ENCODE peak calls at places on chromosomes 4 and X, in five cellular contexts. One of them, this sample, is unnamed.
A peak's percentile ranks its signal among the peaks of the same experiment; 100 is the strongest.

GRCh38 chrX:3549442-3549875 is 164.0 kb downstream of the PRKX start:
- DNase-seq in H9: no peak
- DNase-seq in IMR-90: peak; percentile 48
- DNase-seq in neuronal stem cell: no peak
- DNase-seq in trophoblast cell: no peak
- DNase-seq in this sample: no peak

GRCh38 chr4:44679060-44679459 is 840 bp downstream of the GUF1 start:
- DNase-seq in H9: no peak
- DNase-seq in IMR-90: no peak
- DNase-seq in neuronal stem cell: no peak
- DNase-seq in trophoblast cell: no peak
- DNase-seq in this sample: no peak

GRCh38 chr4:46975841-46976551 is 17.4 kb downstream of the GABRA4 start:
- DNase-seq in H9: no peak
- DNase-seq in IMR-90: peak; percentile 31
- DNase-seq in neuronal stem cell: no peak
- DNase-seq in trophoblast cell: no peak
- DNase-seq in this sample: no peak

GRCh38 chr4:15945516-15945915 is 7.0 kb upstream of the FGFBP1 start:
- DNase-seq in H9: no peak
- DNase-seq in IMR-90: no peak
- DNase-seq in neuronal stem cell: no peak
- DNase-seq in trophoblast cell: peak; percentile 85
- DNase-seq in this sample: peak; percentile 77

GRCh38 chr4:186191266-186192067 is at the start of gene CYP4V2:
- DNase-seq in H9: peak; percentile 75
- DNase-seq in IMR-90: peak; percentile 72
- DNase-seq in neuronal stem cell: peak; percentile 69
- DNase-seq in trophoblast cell: peak; percentile 69
- DNase-seq in this sample: peak; percentile 83

GRCh38 chr4:11732155-11732554 is 303.5 kb upstream of the HS3ST1 start:
- DNase-seq in H9: no peak
- DNase-seq in IMR-90: no peak
- DNase-seq in neuronal stem cell: no peak
- DNase-seq in trophoblast cell: no peak
- DNase-seq in this sample: no peak

GRCh38 chrX:134568617-134569016 is 89.7 kb downstream of the PLAC1 start:
- DNase-seq in H9: no peak
- DNase-seq in IMR-90: no peak
- DNase-seq in neuronal stem cell: no peak
- DNase-seq in trophoblast cell: no peak
- DNase-seq in this sample: no peak

GRCh38 chrX:11100281-11101035 is 10.7 kb upstream of the HCCS start:
- DNase-seq in H9: peak; percentile 30
- DNase-seq in IMR-90: peak; percentile 80
- DNase-seq in neuronal stem cell: peak; percentile 31
- DNase-seq in trophoblast cell: peak; percentile 26
- DNase-seq in this sample: peak; percentile 69

GRCh38 chrX:77640702-77641101 is 145.3 kb downstream of the ATRX start:
- DNase-seq in H9: no peak
- DNase-seq in IMR-90: no peak
- DNase-seq in neuronal stem cell: no peak
- DNase-seq in trophoblast cell: no peak
- DNase-seq in this sample: no peak

GRCh38 chr4:73690051-73690744 is 50.2 kb upstream of the CXCL8 start:
- DNase-seq in H9: no peak
- DNase-seq in IMR-90: peak; percentile 76
- DNase-seq in neuronal stem cell: no peak
- DNase-seq in trophoblast cell: no peak
- DNase-seq in this sample: no peak

GRCh38 chr4:6907658-6908191 is 1.9 kb upstream of the TBC1D14 start:
- DNase-seq in H9: peak; percentile 71
- DNase-seq in IMR-90: no peak
- DNase-seq in neuronal stem cell: no peak
- DNase-seq in trophoblast cell: peak; percentile 59
- DNase-seq in this sample: peak; percentile 66

GRCh38 chr4:88697113-88697512 is 516 bp downstream of the NAP1L5 start:
- DNase-seq in H9: no peak
- DNase-seq in IMR-90: peak; percentile 52
- DNase-seq in neuronal stem cell: no peak
- DNase-seq in trophoblast cell: no peak
- DNase-seq in this sample: no peak

GRCh38 chrX:119218198-119218597 is 17.9 kb upstream of the PGRMC1 start:
- DNase-seq in H9: no peak
- DNase-seq in IMR-90: peak; percentile 15
- DNase-seq in neuronal stem cell: no peak
- DNase-seq in trophoblast cell: no peak
- DNase-seq in this sample: no peak

GRCh38 chr4:24657768-24658617 is 73.6 kb upstream of the DHX15 start:
- DNase-seq in H9: no peak
- DNase-seq in IMR-90: peak; percentile 52
- DNase-seq in neuronal stem cell: no peak
- DNase-seq in trophoblast cell: peak; percentile 82
- DNase-seq in this sample: peak; percentile 75

GRCh38 chr4:88291003-88291402 is 6.6 kb upstream of the PPM1K start:
- DNase-seq in H9: no peak
- DNase-seq in IMR-90: peak; percentile 14
- DNase-seq in neuronal stem cell: no peak
- DNase-seq in trophoblast cell: no peak
- DNase-seq in this sample: no peak

GRCh38 chr4:60201052-60201673 is 999.0 kb upstream of the ADGRL3 start:
- DNase-seq in H9: peak; percentile 38
- DNase-seq in IMR-90: peak; percentile 28
- DNase-seq in neuronal stem cell: peak; percentile 54
- DNase-seq in trophoblast cell: peak; percentile 55
- DNase-seq in this sample: peak; percentile 55

GRCh38 chrX:39984191-39984956 is 113.4 kb downstream of the BCOR start:
- DNase-seq in H9: no peak
- DNase-seq in IMR-90: peak; percentile 48
- DNase-seq in neuronal stem cell: no peak
- DNase-seq in trophoblast cell: no peak
- DNase-seq in this sample: no peak

GRCh38 chrX:15564981-15565579 is 35.7 kb downstream of the ACE2 start:
- DNase-seq in H9: peak; percentile 72
- DNase-seq in IMR-90: peak; percentile 44
- DNase-seq in neuronal stem cell: no peak
- DNase-seq in trophoblast cell: peak; percentile 29
- DNase-seq in this sample: peak; percentile 68

GRCh38 chrX:44306336-44306735 is 37.1 kb downstream of the EFHC2 start:
- DNase-seq in H9: no peak
- DNase-seq in IMR-90: peak; percentile 20
- DNase-seq in neuronal stem cell: no peak
- DNase-seq in trophoblast cell: no peak
- DNase-seq in this sample: no peak

GRCh38 chrX:84144281-84144680 is 43.7 kb downstream of the RPS6KA6 start:
- DNase-seq in H9: no peak
- DNase-seq in IMR-90: peak; percentile 47
- DNase-seq in neuronal stem cell: no peak
- DNase-seq in trophoblast cell: no peak
- DNase-seq in this sample: no peak

GRCh38 chrX:128078545-128078944 is 26.3 kb upstream of the ACTRT1 start:
- DNase-seq in H9: no peak
- DNase-seq in IMR-90: no peak
- DNase-seq in neuronal stem cell: no peak
- DNase-seq in trophoblast cell: no peak
- DNase-seq in this sample: peak; percentile 55

GRCh38 chr4:4425696-4426095 is 38.8 kb downstream of the NSG1 start:
- DNase-seq in H9: peak; percentile 24
- DNase-seq in IMR-90: no peak
- DNase-seq in neuronal stem cell: no peak
- DNase-seq in trophoblast cell: no peak
- DNase-seq in this sample: no peak

GRCh38 chr4:56425518-56425917 is 9.9 kb downstream of the PPAT start:
- DNase-seq in H9: peak; percentile 63
- DNase-seq in IMR-90: no peak
- DNase-seq in neuronal stem cell: no peak
- DNase-seq in trophoblast cell: no peak
- DNase-seq in this sample: peak; percentile 66

DNA sequence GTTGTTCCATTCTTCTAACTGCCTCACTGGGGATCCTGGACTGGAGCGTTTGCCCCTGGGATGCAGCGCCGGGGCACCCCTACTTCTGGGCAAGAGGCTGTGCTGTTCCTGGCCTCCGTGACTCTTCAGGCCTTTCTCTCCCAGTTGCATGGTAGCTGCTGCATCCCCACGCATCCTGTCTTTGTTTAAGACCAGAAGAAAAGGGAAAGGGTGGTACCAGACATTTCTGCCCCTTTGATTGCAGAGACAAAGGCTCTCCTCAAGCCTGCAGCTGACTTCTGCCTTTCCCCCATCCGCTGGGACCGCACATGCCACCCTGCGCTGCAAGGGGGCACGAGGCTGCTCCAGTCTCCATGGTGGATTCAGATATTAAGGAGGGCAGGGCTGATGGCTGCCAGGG is 70.4 kb downstream of the SHROOM2 start:
- DNase-seq in H9: no peak
- DNase-seq in IMR-90: no peak
- DNase-seq in neuronal stem cell: no peak
- DNase-seq in trophoblast cell: no peak
- DNase-seq in this sample: no peak
- H3K18ac ChIP-seq in H9: no peak overlapping the region
- H3K18ac ChIP-seq in IMR-90: no peak overlapping the region
- H3K18ac ChIP-seq in neuronal stem cell: no peak overlapping the region
- H3K18ac ChIP-seq in trophoblast cell: peak overlapping the region; percentile 49
- H3K18ac ChIP-seq in this sample: no peak overlapping the region

GRCh38 chr4:887034-887763 is 44.9 kb downstream of the GAK start:
- DNase-seq in H9: no peak
- DNase-seq in IMR-90: no peak
- DNase-seq in neuronal stem cell: no peak
- DNase-seq in trophoblast cell: no peak
- DNase-seq in this sample: no peak
- H2BK5ac ChIP-seq in H9: no peak overlapping the region
- H2BK5ac ChIP-seq in IMR-90: no peak overlapping the region
- H2BK5ac ChIP-seq in neuronal stem cell: no peak overlapping the region
- H2BK5ac ChIP-seq in trophoblast cell: no peak overlapping the region
- H2BK5ac ChIP-seq in this sample: no peak overlapping the region

GRCh38 chrX:112613039-112613438 is 66.7 kb downstream of the LHFPL1 start:
- DNase-seq in H9: no peak
- DNase-seq in IMR-90: no peak
- DNase-seq in neuronal stem cell: no peak
- DNase-seq in trophoblast cell: no peak
- DNase-seq in this sample: no peak
- H2AK5ac ChIP-seq in H9: no peak overlapping the region
- H2AK5ac ChIP-seq in IMR-90: no peak overlapping the region
- H2AK5ac ChIP-seq in neuronal stem cell: no peak overlapping the region
- H2AK5ac ChIP-seq in trophoblast cell: no peak overlapping the region
- H2AK5ac ChIP-seq in this sample: no peak overlapping the region

GRCh38 chrX:1384738-1385250 is 7.1 kb downstream of the SLC25A6 start:
- DNase-seq in H9: no peak
- DNase-seq in IMR-90: no peak
- DNase-seq in neuronal stem cell: no peak
- DNase-seq in trophoblast cell: no peak
- DNase-seq in this sample: no peak

GRCh38 chrX:1387141-1387776 is 4.7 kb downstream of the SLC25A6 start:
- DNase-seq in H9: no peak
- DNase-seq in IMR-90: no peak
- DNase-seq in neuronal stem cell: no peak
- DNase-seq in trophoblast cell: no peak
- DNase-seq in this sample: no peak

GRCh38 chrX:1385824-1386223 is 6.1 kb downstream of the SLC25A6 start:
- DNase-seq in H9: no peak
- DNase-seq in IMR-90: no peak
- DNase-seq in neuronal stem cell: no peak
- DNase-seq in trophoblast cell: no peak
- DNase-seq in this sample: no peak

GRCh38 chrX:1385251-1385794 is 6.6 kb downstream of the SLC25A6 start:
- DNase-seq in H9: no peak
- DNase-seq in IMR-90: no peak
- DNase-seq in neuronal stem cell: no peak
- DNase-seq in trophoblast cell: no peak
- DNase-seq in this sample: no peak

DNA sequence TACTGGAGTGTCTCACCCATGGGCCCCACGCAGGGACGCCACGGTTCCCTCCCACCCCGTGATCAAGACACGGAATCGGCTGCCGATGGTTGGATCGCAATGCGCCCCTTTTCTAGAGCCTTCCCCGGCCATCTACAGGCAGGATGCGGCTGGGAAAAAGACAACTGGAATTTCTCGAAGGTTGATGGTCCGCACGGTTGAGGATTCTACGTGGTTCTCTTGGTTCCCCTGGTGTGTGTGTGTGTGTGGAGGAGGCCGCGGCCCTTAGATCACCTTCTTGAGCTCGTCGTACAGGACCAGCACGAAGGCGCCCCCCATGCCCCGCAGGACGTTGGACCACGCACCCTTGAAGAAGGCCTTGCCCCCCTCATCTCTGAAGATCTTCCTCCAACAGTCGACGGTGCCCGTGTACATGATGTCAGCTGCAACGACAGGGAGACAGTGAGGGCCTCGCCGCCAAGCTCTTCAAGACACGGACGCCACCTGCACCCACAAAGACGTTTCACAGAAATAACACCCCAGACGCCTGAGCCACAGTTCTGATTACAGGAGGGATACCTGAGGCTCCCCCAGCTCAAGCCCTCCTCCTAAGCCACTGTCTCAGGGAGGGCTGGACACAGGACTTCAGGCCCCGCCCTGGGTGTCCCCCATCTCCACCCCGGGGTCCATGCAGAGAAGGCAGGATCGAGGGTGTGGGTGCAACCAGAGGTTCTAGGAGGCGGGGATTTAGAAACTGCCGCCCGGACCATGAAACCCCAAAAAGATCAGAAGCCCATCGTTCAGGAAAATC is 5.4 kb downstream of the SLC25A6 start:
- DNase-seq in H9: no peak
- DNase-seq in IMR-90: no peak
- DNase-seq in neuronal stem cell: no peak
- DNase-seq in trophoblast cell: no peak
- DNase-seq in this sample: no peak
- H3K18ac ChIP-seq in H9: no peak overlapping the region
- H3K18ac ChIP-seq in IMR-90: no peak overlapping the region
- H3K18ac ChIP-seq in neuronal stem cell: no peak overlapping the region
- H3K18ac ChIP-seq in trophoblast cell: no peak overlapping the region
- H3K18ac ChIP-seq in this sample: no peak overlapping the region

GRCh38 chr4:184347251-184348239 is 126.8 kb downstream of the IRF2 start:
- DNase-seq in H9: peak; percentile 89
- DNase-seq in IMR-90: peak; percentile 68
- DNase-seq in neuronal stem cell: peak; percentile 62
- DNase-seq in trophoblast cell: peak; percentile 37
- DNase-seq in this sample: peak; percentile 93
- H2BK5ac ChIP-seq in H9: no peak overlapping the region
- H2BK5ac ChIP-seq in IMR-90: peak overlapping the region; percentile 49
- H2BK5ac ChIP-seq in neuronal stem cell: peak overlapping the region; percentile 87
- H2BK5ac ChIP-seq in trophoblast cell: no peak overlapping the region
- H2BK5ac ChIP-seq in this sample: no peak overlapping the region

GRCh38 chr4:141019772-141020171 is 113.5 kb downstream of the RNF150 start:
- DNase-seq in H9: no peak
- DNase-seq in IMR-90: no peak
- DNase-seq in neuronal stem cell: no peak
- DNase-seq in trophoblast cell: no peak
- DNase-seq in this sample: no peak

GRCh38 chr4:141013899-141014298 is 119.4 kb downstream of the RNF150 start:
- DNase-seq in H9: no peak
- DNase-seq in IMR-90: no peak
- DNase-seq in neuronal stem cell: no peak
- DNase-seq in trophoblast cell: no peak
- DNase-seq in this sample: no peak

GRCh38 chr4:141020801-141021261 is 112.4 kb downstream of the RNF150 start:
- DNase-seq in H9: no peak
- DNase-seq in IMR-90: peak; percentile 68
- DNase-seq in neuronal stem cell: no peak
- DNase-seq in trophoblast cell: no peak
- DNase-seq in this sample: no peak

GRCh38 chr4:141011799-141012377 is 121.4 kb downstream of the RNF150 start:
- DNase-seq in H9: no peak
- DNase-seq in IMR-90: no peak
- DNase-seq in neuronal stem cell: no peak
- DNase-seq in trophoblast cell: no peak
- DNase-seq in this sample: no peak

GRCh38 chr4:141016117-141016798 is 117.0 kb downstream of the RNF150 start:
- DNase-seq in H9: no peak
- DNase-seq in IMR-90: no peak
- DNase-seq in neuronal stem cell: no peak
- DNase-seq in trophoblast cell: no peak
- DNase-seq in this sample: peak; percentile 45
- H2AK5ac ChIP-seq in H9: no peak overlapping the region
- H2AK5ac ChIP-seq in IMR-90: no peak overlapping the region
- H2AK5ac ChIP-seq in neuronal stem cell: no peak overlapping the region
- H2AK5ac ChIP-seq in trophoblast cell: no peak overlapping the region
- H2AK5ac ChIP-seq in this sample: no peak overlapping the region